ENCODE peak calls at places on chromosome 1, in nine cellular contexts. W is NB4, C is heart right ventricle, S is HFF-Myc, H is right lobe of liver, I is IMR-90, K is pancreas, T is upper lobe of left lung, F is thoracic aorta. Z is an unnamed sample.

GRCh38 chr1:107358611-107359342 is 217.9 kb downstream of the NTNG1 start:
- DNase-seq in W (no peak), C (no peak), S (no peak), H (no peak), I (no peak), K (no peak), T (no peak), F (no peak), Z (no peak)

GRCh38 chr1:53203466-53203865 is 6.8 kb downstream of the CPT2 start:
- DNase-seq in W (no peak), C (no peak), S (no peak), H (no peak), I (no peak), K (no peak), T (no peak), F (no peak), Z (no peak)

GRCh38 chr1:70979879-70980278 is 67.7 kb downstream of the PTGER3 start:
- DNase-seq in W (peak), C (no peak), S (no peak), H (no peak), I (no peak), K (no peak), T (no peak), F (no peak), Z (no peak)

GRCh38 chr1:245051349-245052221 is 103.2 kb upstream of the KIF26B start:
- DNase-seq in W (peak), C (peak), S (no peak), H (no peak), I (peak), K (no peak), T (no peak), F (no peak), Z (peak)

GRCh38 chr1:202293620-202294019 is 48.1 kb downstream of the UBE2T start:
- DNase-seq in W (no peak), C (no peak), S (no peak), H (no peak), I (no peak), K (no peak), T (no peak), F (no peak), Z (no peak)

GRCh38 chr1:35449334-35450008 is 107.7 kb downstream of the KIAA0319L start:
- DNase-seq in W (no peak), C (no peak), S (peak), H (no peak), I (peak), K (no peak), T (no peak), F (no peak), Z (no peak)

GRCh38 chr1:167553136-167554027 is at the start of gene CREG1:
- DNase-seq in W (peak), C (peak), S (peak), H (peak), I (peak), K (peak), T (peak), F (peak), Z (peak)

GRCh38 chr1:229280037-229280828 is 9.3 kb downstream of the RAB4A start:
- DNase-seq in W (no peak), C (no peak), S (no peak), H (no peak), I (no peak), K (no peak), T (no peak), F (no peak), Z (no peak)

GRCh38 chr1:23557471-23558124 is 1.7 kb downstream of the ID3 start:
- DNase-seq in W (no peak), C (no peak), S (no peak), H (no peak), I (peak), K (no peak), T (no peak), F (no peak), Z (no peak)

GRCh38 chr1:117110774-117111173 is 10.8 kb downstream of the TRIM45 start:
- DNase-seq in W (no peak), C (no peak), S (no peak), H (no peak), I (peak), K (no peak), T (no peak), F (no peak), Z (no peak)

GRCh38 chr1:179881642-179882252 is 338 bp upstream of the TOR1AIP1 start:
- DNase-seq in W (peak), C (peak), S (no peak), H (no peak), I (peak), K (no peak), T (no peak), F (peak), Z (no peak)

GRCh38 chr1:65830306-65830705 is 37.6 kb downstream of the PDE4B start:
- DNase-seq in W (no peak), C (no peak), S (no peak), H (no peak), I (peak), K (no peak), T (no peak), F (no peak), Z (no peak)

GRCh38 chr1:60935599-60935990 is 146.8 kb upstream of the NFIA start:
- DNase-seq in W (no peak), C (no peak), S (no peak), H (no peak), I (no peak), K (no peak), T (no peak), F (no peak), Z (no peak)

GRCh38 chr1:222182641-222183040 is 365.3 kb downstream of the HHIPL2 start:
- DNase-seq in W (peak), C (no peak), S (no peak), H (no peak), I (peak), K (no peak), T (no peak), F (no peak), Z (no peak)

GRCh38 chr1:165717918-165718515 is 19.7 kb upstream of the ALDH9A1 start:
- DNase-seq in W (peak), C (peak), S (peak), H (no peak), I (peak), K (no peak), T (no peak), F (no peak), Z (peak)

GRCh38 chr1:238485906-238486219 is 595.1 kb upstream of the ZP4 start:
- DNase-seq in W (no peak), C (no peak), S (no peak), H (no peak), I (no peak), K (no peak), T (no peak), F (no peak), Z (no peak)

GRCh38 chr1:30842698-30843354 is 65.7 kb downstream of the SDC3 start:
- DNase-seq in W (no peak), C (no peak), S (no peak), H (no peak), I (peak), K (no peak), T (no peak), F (no peak), Z (no peak)

GRCh38 chr1:24216254-24216653 is 29.2 kb upstream of the IFNLR1 start:
- DNase-seq in W (no peak), C (no peak), S (no peak), H (no peak), I (no peak), K (peak), T (no peak), F (no peak), Z (no peak)

GRCh38 chr1:209335090-209335692 is 248.3 kb upstream of the CAMK1G start:
- DNase-seq in W (peak), C (no peak), S (no peak), H (no peak), I (peak), K (peak), T (no peak), F (no peak), Z (peak)

GRCh38 chr1:162757476-162757875 is 33.0 kb upstream of the HSD17B7 start:
- DNase-seq in W (no peak), C (no peak), S (no peak), H (no peak), I (peak), K (no peak), T (no peak), F (no peak), Z (no peak)

GRCh38 chr1:171379846-171380245 is 65.9 kb downstream of the FMO4 start:
- DNase-seq in W (no peak), C (no peak), S (no peak), H (no peak), I (no peak), K (no peak), T (no peak), F (no peak), Z (no peak)

GRCh38 chr1:171817511-171818265 is 23.6 kb upstream of the DNM3 start:
- DNase-seq in W (peak), C (no peak), S (peak), H (no peak), I (peak), K (no peak), T (no peak), F (no peak), Z (no peak)

GRCh38 chr1:22452401-22452963 is 831 bp downstream of the ZBTB40 start:
- DNase-seq in W (no peak), C (peak), S (no peak), H (peak), I (peak), K (no peak), T (no peak), F (no peak), Z (no peak)
- TF ChIP-seq CTCF in W (no peak), C (no peak), S (no peak), H (no peak), I (no peak), K (no peak), T (no peak), F (no peak), Z (no peak)

GRCh38 chr1:6259491-6260362 is 1.2 kb downstream of the GPR153 start:
- DNase-seq in W (peak), C (peak), S (no peak), H (peak), I (peak), K (peak), T (peak), F (peak), Z (peak)
- TF ChIP-seq CTCF in W (no peak), C (no peak), S (no peak), H (no peak), I (no peak), K (no peak), T (no peak), F (no peak), Z (no peak)

GRCh38 chr1:33001282-33001681 is 35.4 kb downstream of the AK2 start:
- DNase-seq in W (peak), C (no peak), S (no peak), H (no peak), I (no peak), K (no peak), T (no peak), F (no peak), Z (no peak)
- TF ChIP-seq CTCF in W (peak), C (no peak), S (peak), H (no peak), I (no peak), K (no peak), T (no peak), F (no peak), Z (no peak)

GRCh38 chr1:1621682-1622577 is 6.6 kb downstream of the MIB2 start:
- DNase-seq in W (no peak), C (no peak), S (no peak), H (peak), I (peak), K (peak), T (peak), F (no peak), Z (no peak)

GRCh38 chr1:1620433-1621139 is 5.3 kb downstream of the MIB2 start:
- DNase-seq in W (no peak), C (no peak), S (no peak), H (peak), I (no peak), K (no peak), T (peak), F (no peak), Z (no peak)

GRCh38 chr1:1621173-1621661 is 5.9 kb downstream of the MIB2 start:
- DNase-seq in W (no peak), C (no peak), S (no peak), H (peak), I (no peak), K (no peak), T (peak), F (no peak), Z (no peak)

GRCh38 chr1:1618396-1619068 is 3.2 kb downstream of the MIB2 start:
- DNase-seq in W (no peak), C (no peak), S (no peak), H (peak), I (no peak), K (no peak), T (peak), F (no peak), Z (no peak)

GRCh38 chr1:1619917-1620361 is 4.6 kb downstream of the MIB2 start:
- DNase-seq in W (peak), C (no peak), S (no peak), H (peak), I (no peak), K (no peak), T (peak), F (no peak), Z (peak)
- TF ChIP-seq CTCF in W (peak), C (no peak), S (peak), H (no peak), I (peak), K (no peak), T (peak), F (no peak), Z (no peak)

DNA sequence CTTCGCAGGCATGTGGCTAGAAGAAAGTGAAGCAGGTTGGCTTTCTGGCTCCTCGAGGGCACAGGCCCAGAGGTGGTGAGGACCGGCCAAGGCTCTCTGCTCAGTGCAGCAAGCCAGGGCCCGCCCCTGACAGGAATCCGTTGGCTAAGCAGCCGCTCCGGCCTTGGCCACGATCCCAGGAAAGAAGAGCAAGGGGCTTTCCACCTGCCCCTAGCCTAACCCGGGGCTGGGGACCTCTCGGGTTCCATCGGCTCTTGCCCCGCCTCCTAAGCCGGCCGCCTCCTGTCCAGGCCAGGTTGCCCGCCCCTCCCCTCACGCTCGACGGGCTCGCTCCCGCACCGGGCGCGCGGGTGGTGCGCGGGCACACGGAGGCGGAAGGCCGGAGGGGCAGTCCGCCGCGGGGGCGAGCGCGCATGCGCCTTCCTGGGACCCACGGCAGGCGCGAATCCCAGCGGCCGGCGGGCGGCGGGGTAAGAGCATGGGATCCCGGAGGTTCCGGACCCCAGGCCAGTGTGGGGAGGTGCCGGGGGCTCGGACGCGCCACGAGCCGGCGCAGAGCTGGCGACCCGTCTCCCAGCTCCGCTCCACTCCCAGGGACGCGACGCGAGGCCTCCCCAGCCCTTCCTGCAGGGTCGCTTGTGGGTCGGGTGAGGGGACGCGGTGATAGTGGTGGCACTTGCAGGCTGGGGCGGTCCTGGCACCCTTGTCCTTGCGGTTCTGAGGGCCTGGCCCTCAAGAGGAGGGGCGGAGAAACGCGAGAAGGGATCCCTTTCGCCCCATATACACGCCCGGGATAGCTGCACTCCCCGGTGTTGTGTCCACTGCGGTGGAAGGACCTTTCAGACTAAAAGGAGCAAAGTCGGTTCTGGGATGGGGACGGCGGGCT is at the start of gene ALG6:
- DNase-seq in W (peak), C (peak), S (peak), H (peak), I (peak), K (peak), T (peak), F (peak), Z (peak)
- TF ChIP-seq CTCF in W (no peak), C (no peak), S (no peak), H (no peak), I (peak), K (no peak), T (peak), F (peak), Z (no peak)

GRCh38 chr1:11272544-11272841 is 505 bp upstream of the UBIAD1 start:
- DNase-seq in W (no peak), C (no peak), S (no peak), H (no peak), I (no peak), K (no peak), T (no peak), F (no peak), Z (no peak)
- TF ChIP-seq CTCF in W (no peak), C (no peak), S (no peak), H (no peak), I (no peak), K (no peak), T (no peak), F (no peak), Z (no peak)

DNA sequence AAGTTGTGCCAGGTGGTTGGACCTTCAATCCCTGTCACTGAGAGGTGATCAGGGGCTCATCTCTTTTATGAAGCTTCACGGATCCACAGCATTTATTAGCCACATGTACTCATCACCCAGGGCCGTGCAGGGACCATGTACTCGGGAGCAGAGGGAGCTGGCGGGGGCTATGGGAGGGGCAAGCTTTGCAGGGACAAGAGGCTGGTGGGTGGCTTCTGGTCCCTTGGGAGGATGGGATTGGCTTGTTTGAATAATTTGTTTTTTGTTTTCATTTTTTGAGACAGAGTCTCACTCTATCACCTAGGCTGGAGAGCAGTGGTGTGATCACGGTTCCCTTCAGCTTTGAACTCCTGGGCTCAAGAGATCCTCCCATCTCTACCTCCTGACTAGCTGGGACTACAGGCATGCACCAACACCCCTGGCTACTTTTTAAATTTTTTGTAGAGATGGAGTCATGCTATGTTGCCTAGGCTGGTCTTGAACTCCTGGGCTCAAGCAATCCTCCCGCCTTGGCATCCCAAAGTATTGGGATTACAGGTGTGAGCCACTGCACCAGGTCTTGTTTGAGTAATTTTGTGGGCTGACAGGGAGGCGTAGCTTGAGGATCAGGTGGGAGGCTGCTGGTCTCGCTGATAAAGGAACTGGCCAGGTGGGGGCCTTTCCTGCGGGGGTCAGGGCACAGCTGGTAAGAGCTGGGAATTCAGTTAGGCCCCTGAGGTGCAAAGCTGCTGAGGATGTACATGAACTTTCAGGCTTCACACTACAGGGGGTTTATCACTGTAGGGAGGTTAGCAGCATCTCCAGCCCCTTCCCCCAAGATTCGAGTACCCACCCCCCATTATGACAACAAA is 308.0 kb upstream of the C1orf174 start:
- DNase-seq in W (no peak), C (no peak), S (no peak), H (no peak), I (no peak), K (no peak), T (no peak), F (no peak), Z (no peak)
- TF ChIP-seq CTCF in W (no peak), C (no peak), S (no peak), H (no peak), I (no peak), K (no peak), T (no peak), F (no peak), Z (no peak)

DNA sequence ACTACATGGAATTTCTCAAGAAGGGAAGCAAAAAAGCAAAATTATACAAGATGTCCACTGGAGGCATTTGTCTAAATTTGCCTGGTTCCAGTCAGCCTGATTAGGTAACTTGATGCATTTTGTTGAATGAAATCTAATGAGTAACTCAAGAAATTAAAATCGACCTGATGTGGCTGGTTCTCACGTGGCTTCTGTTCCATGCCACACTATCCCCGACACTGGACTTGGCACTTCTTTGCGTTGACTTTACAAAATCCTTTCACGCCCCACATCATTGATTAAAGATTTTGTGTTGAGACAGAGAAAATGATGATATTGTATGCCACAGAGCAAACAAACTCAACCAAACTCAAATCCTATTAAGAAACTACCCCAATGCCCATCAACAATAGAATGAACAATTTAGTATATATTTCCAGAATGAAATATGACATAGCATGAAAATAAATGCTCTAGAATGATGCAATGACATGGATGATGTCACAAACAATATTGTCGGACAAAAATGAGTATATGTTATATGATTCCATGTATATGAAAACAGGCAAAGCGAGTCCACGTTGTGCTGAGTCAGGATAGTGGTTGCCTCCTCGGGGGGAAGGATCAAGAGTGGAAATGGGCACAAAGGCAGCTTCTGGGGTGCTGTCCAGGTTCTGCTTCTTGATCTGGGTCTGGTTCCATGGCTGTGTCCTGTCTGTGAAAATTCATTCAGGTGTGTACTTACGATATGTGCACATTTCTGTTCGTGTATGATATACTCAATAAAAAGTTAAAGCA is 12.9 kb upstream of the HMGCS2 start:
- DNase-seq in W (no peak), C (no peak), S (no peak), H (no peak), I (no peak), K (no peak), T (no peak), F (no peak), Z (no peak)
- TF ChIP-seq CTCF in W (no peak), C (no peak), S (no peak), H (no peak), I (no peak), K (no peak), T (no peak), F (no peak), Z (no peak)

DNA sequence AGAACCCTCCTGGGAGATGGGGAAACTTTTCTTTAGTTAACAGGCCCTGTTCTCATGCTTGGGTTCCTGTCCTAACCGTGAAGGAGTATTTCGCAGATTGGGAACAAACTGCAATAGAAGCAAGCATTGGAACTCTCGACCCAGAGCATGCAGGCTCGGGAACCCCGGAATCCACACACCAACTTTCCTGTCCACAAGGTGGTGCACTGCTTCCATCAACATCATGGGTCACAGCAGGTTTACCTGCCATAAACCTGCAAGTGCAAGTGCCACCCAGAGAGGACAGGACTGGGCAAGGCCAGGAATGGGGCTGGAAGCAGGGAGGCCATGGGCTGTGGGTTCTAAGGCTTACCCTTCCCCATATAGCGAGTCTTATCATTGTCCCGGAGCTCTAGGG is 6.9 kb downstream of the ENO1 start:
- DNase-seq in W (no peak), C (no peak), S (no peak), H (no peak), I (no peak), K (no peak), T (no peak), F (no peak), Z (no peak)
- TF ChIP-seq CTCF in W (peak), C (no peak), S (no peak), H (peak), I (peak), K (no peak), T (peak), F (no peak), Z (peak)